ENCODE peak calls at places on chromosomes 5 and 9, in ten cellular contexts. H is activated effector memory CD4-positive, alpha-beta T cell treated with Interleukin-2 at 50 U/mL for 16 hours; P is effector memory CD8-positive, alpha-beta T cell; F is endothelial cell; X is Calu3; A is OCI-LY7; T is activated CD4-positive, alpha-beta T cell treated with anti-CD3 and anti-CD28 coated beads, Interleukin-2, amount 50 U/mL, for 1 hour; W is AG08396; Q is A172; Z is stimulated activated naive CD8-positive, alpha-beta T cell treated with anti-CD3 and anti-CD28 coated beads, Interleukin-15, amount 100 ng/mL, for 72 hours. K is an unnamed sample.

GRCh38 chr5:59275537-59276276 is 617.8 kb downstream of the PDE4D start:
- DNase-seq in H (no peak), P (no peak), F (peak), X (peak), A (no peak), T (no peak), W (peak), Q (peak), Z (no peak), K (peak)

GRCh38 chr5:59036274-59036961 is 453.5 kb downstream of the RAB3C start:
- DNase-seq in H (no peak), P (peak), F (no peak), X (peak), A (no peak), T (peak), W (peak), Q (peak), Z (peak), K (no peak)

GRCh38 chr5:79990205-79990597 is 861 bp downstream of the MTX3 start:
- DNase-seq in H (no peak), P (no peak), F (no peak), X (no peak), A (peak), T (no peak), W (no peak), Q (no peak), Z (no peak), K (no peak)

GRCh38 chr5:96745844-96746531 is 61.8 kb downstream of the ERAP1 start:
- DNase-seq in H (no peak), P (no peak), F (no peak), X (no peak), A (no peak), T (no peak), W (no peak), Q (no peak), Z (no peak), K (peak)

GRCh38 chr5:71537681-71538080 is 49.5 kb upstream of the MCCC2 start:
- DNase-seq in H (no peak), P (no peak), F (no peak), X (no peak), A (no peak), T (no peak), W (no peak), Q (peak), Z (no peak), K (no peak)

GRCh38 chr9:126883636-126884035 is 23.2 kb downstream of the ZBTB34 start:
- DNase-seq in H (no peak), P (no peak), F (no peak), X (no peak), A (no peak), T (no peak), W (no peak), Q (peak), Z (no peak), K (no peak)

GRCh38 chr5:93058309-93058708 is 522.7 kb downstream of the NR2F1-AS1 start:
- DNase-seq in H (no peak), P (no peak), F (no peak), X (no peak), A (no peak), T (no peak), W (peak), Q (no peak), Z (no peak), K (no peak)

GRCh38 chr5:53350408-53350807 is 130.0 kb upstream of the FST start:
- DNase-seq in H (no peak), P (no peak), F (no peak), X (no peak), A (no peak), T (no peak), W (no peak), Q (no peak), Z (no peak), K (no peak)

GRCh38 chr5:132083065-132083678 is 9.6 kb downstream of the CSF2 start:
- DNase-seq in H (no peak), P (no peak), F (no peak), X (no peak), A (no peak), T (no peak), W (no peak), Q (no peak), Z (peak), K (no peak)

GRCh38 chr5:42520957-42521356 is 97.7 kb downstream of the GHR start:
- DNase-seq in H (no peak), P (no peak), F (no peak), X (no peak), A (no peak), T (no peak), W (no peak), Q (no peak), Z (no peak), K (no peak)

GRCh38 chr9:91420471-91421021 is 3.1 kb downstream of the NFIL3 start:
- DNase-seq in H (no peak), P (no peak), F (no peak), X (no peak), A (no peak), T (no peak), W (no peak), Q (no peak), Z (no peak), K (no peak)

GRCh38 chr5:30539004-30539634 is 654.4 kb upstream of the CDH6 start:
- DNase-seq in H (no peak), P (no peak), F (no peak), X (peak), A (no peak), T (no peak), W (peak), Q (no peak), Z (no peak), K (no peak)

GRCh38 chr9:12884736-12885395 is 110.0 kb downstream of the LURAP1L start:
- DNase-seq in H (no peak), P (no peak), F (no peak), X (peak), A (no peak), T (no peak), W (peak), Q (peak), Z (no peak), K (peak)

GRCh38 chr9:115008536-115008935 is 78.1 kb upstream of the TNFSF8 start:
- DNase-seq in H (no peak), P (no peak), F (no peak), X (peak), A (no peak), T (no peak), W (peak), Q (peak), Z (peak), K (no peak)

GRCh38 chr5:135973323-135974018 is 18.7 kb upstream of the LECT2 start:
- DNase-seq in H (no peak), P (no peak), F (no peak), X (no peak), A (no peak), T (no peak), W (peak), Q (no peak), Z (no peak), K (no peak)

GRCh38 chr9:125522328-125522725 is 184.7 kb downstream of the MAPKAP1 start:
- DNase-seq in H (no peak), P (no peak), F (no peak), X (no peak), A (no peak), T (no peak), W (peak), Q (peak), Z (no peak), K (no peak)

K was measured in HEK293T.